ENCODE peak calls at places on chromosomes 6 and 20, in six cellular contexts. U, G, V, S, H and I are unnamed samples.

GRCh38 chr6:1239805-1240204 is 72.1 kb upstream of the FOXQ1 start:
- DNase-seq in U (no peak), G (no peak), V (no peak), S (no peak), H (no peak), I (no peak)

GRCh38 chr6:160337991-160338390 is 10.2 kb upstream of the SLC22A3 start:
- DNase-seq in U (no peak), G (no peak), V (no peak), S (peak), H (no peak), I (no peak)

GRCh38 chr6:21808551-21809181 is 215.1 kb downstream of the SOX4 start:
- DNase-seq in U (no peak), G (no peak), V (no peak), S (no peak), H (no peak), I (no peak)

GRCh38 chr6:44338228-44339122 is 4.0 kb upstream of the SPATS1 start:
- DNase-seq in U (peak), G (no peak), V (peak), S (peak), H (peak), I (peak)

GRCh38 chr20:61127311-61128044 is 124.6 kb upstream of the CDH4 start:
- DNase-seq in U (no peak), G (no peak), V (no peak), S (peak), H (no peak), I (no peak)

GRCh38 chr6:56732517-56732916 is 89.8 kb upstream of the DST start:
- DNase-seq in U (no peak), G (no peak), V (no peak), S (no peak), H (no peak), I (no peak)

GRCh38 chr20:50690562-50690978 is 772 bp downstream of the RIPOR3 start:
- DNase-seq in U (no peak), G (no peak), V (no peak), S (no peak), H (no peak), I (no peak)

GRCh38 chr20:44071526-44072111 is 115.4 kb downstream of the JPH2 start:
- DNase-seq in U (no peak), G (no peak), V (no peak), S (no peak), H (no peak), I (no peak)

GRCh38 chr6:160247457-160247883 is 11.2 kb downstream of the SLC22A2 start:
- DNase-seq in U (no peak), G (no peak), V (no peak), S (no peak), H (no peak), I (no peak)

GRCh38 chr6:156953125-156953477 is 175.9 kb downstream of the ARID1B start:
- DNase-seq in U (no peak), G (no peak), V (no peak), S (no peak), H (no peak), I (no peak)

GRCh38 chr6:70901324-70901723 is 55.5 kb downstream of the B3GAT2 start:
- DNase-seq in U (no peak), G (no peak), V (no peak), S (peak), H (no peak), I (no peak)

GRCh38 chr6:137512768-137513605 is 18.8 kb upstream of the OLIG3 start:
- DNase-seq in U (no peak), G (no peak), V (no peak), S (no peak), H (no peak), I (no peak)

GRCh38 chr6:88565836-88566235 is 397.6 kb downstream of the RNGTT start:
- DNase-seq in U (no peak), G (no peak), V (no peak), S (no peak), H (no peak), I (no peak)

GRCh38 chr20:49888341-49889244 is 26.7 kb downstream of the SPATA2 start:
- DNase-seq in U (peak), G (peak), V (peak), S (peak), H (no peak), I (peak)

GRCh38 chr6:27882624-27883023 is 29.6 kb downstream of the OR2B2 start:
- DNase-seq in U (no peak), G (no peak), V (no peak), S (no peak), H (no peak), I (no peak)